ENCODE peak calls at places on chromosomes 5 and 9, in seven cellular contexts. Z is midbrain; I is mucosa of gallbladder; X is heart right ventricle; L is activated CD4-positive, alpha-beta T cell treated with anti-CD3 and anti-CD28 coated beads for 1 hour; H is T-cell; S is COR-L47. V is an unnamed sample.

GRCh38 chr5:149141224-149141956 is at the start of gene ABLIM3:
- DNase-seq in I (peak; percentile 68), Z (peak; percentile 62), X (peak; percentile 64), L (peak; percentile 56), H (peak; percentile 40), S (peak; percentile 20), V (peak; percentile 67)

GRCh38 chr5:4206127-4206526 is 610.5 kb downstream of the IRX1 start:
- DNase-seq in S (no peak), X (no peak), H (no peak), Z (no peak), I (peak; percentile 4), L (no peak), V (no peak)

GRCh38 chr5:27316283-27316675 is 277.9 kb upstream of the CDH9 start:
- DNase-seq in X (no peak), S (no peak), Z (no peak), H (no peak), L (no peak), I (no peak), V (no peak)

GRCh38 chr9:134477927-134478326 is 151.7 kb downstream of the RXRA start:
- DNase-seq in I (no peak), S (no peak), Z (no peak), H (no peak), L (no peak), X (no peak), V (no peak)

GRCh38 chr5:143245929-143246561 is 157.4 kb downstream of the NR3C1 start:
- DNase-seq in I (no peak), L (no peak), Z (no peak), H (no peak), S (no peak), X (no peak), V (no peak)

GRCh38 chr9:35110327-35110758 is 5.3 kb downstream of the ATOSB start:
- DNase-seq in X (no peak), I (no peak), H (no peak), Z (peak; percentile 78), S (no peak), L (no peak), V (no peak)

GRCh38 chr5:32505718-32506117 is 61.2 kb upstream of the ZFR start:
- DNase-seq in X (no peak), H (no peak), L (no peak), I (no peak), S (no peak), Z (no peak), V (no peak)

GRCh38 chr5:37717613-37718431 is 122.0 kb downstream of the GDNF start:
- DNase-seq in H (no peak), X (peak; percentile 9), I (peak; percentile 82), S (peak; percentile 85), L (no peak), Z (no peak), V (peak; percentile 64)

GRCh38 chr5:25688156-25688555 is 1043.4 kb upstream of the CDH10 start:
- DNase-seq in X (no peak), Z (no peak), I (no peak), H (no peak), L (no peak), S (no peak), V (no peak)

GRCh38 chr5:6197427-6197826 is 180.9 kb downstream of the MED10 start:
- DNase-seq in I (no peak), L (no peak), S (no peak), H (no peak), Z (no peak), X (no peak), V (peak; percentile 25)

GRCh38 chr5:147369742-147370374 is 135.0 kb downstream of the STK32A start:
- DNase-seq in X (no peak), H (no peak), L (no peak), S (peak; percentile 18), I (no peak), Z (no peak), V (no peak)

GRCh38 chr5:154653764-154654483 is 101.3 kb upstream of the LARP1 start:
- DNase-seq in S (no peak), Z (no peak), H (no peak), I (no peak), L (no peak), X (no peak), V (no peak)

GRCh38 chr5:146751054-146751453 is 127.5 kb downstream of the PPP2R2B start:
- DNase-seq in I (peak; percentile 24), H (no peak), L (no peak), Z (no peak), X (no peak), S (no peak), V (no peak)

GRCh38 chr5:56356121-56356875 is 123.2 kb upstream of the ANKRD55 start:
- DNase-seq in I (no peak), S (no peak), X (no peak), H (no peak), L (no peak), Z (no peak), V (no peak)

GRCh38 chr5:115179068-115179958 is 9.6 kb upstream of the TRIM36 start:
- DNase-seq in Z (no peak), H (no peak), I (no peak), X (no peak), S (no peak), L (no peak), V (no peak)

GRCh38 chr9:77013186-77013931 is 6.1 kb upstream of the FOXB2 start:
- DNase-seq in L (no peak), S (no peak), H (no peak), Z (no peak), X (no peak), I (no peak), V (no peak)

GRCh38 chr9:36987891-36988290 is 46.2 kb downstream of the PAX5 start:
- DNase-seq in S (no peak), I (no peak), H (no peak), L (no peak), X (no peak), Z (no peak), V (no peak)

GRCh38 chr9:115167175-115167574 is 49.2 kb upstream of the TNC start:
- DNase-seq in S (no peak), X (no peak), I (no peak), L (no peak), H (no peak), Z (no peak), V (no peak)

GRCh38 chr9:127927457-127928231 is 2.9 kb downstream of the PIP5KL1 start:
- DNase-seq in I (peak; percentile 64), S (peak; percentile 64), L (peak; percentile 62), H (peak; percentile 84), X (no peak), Z (no peak), V (no peak)

GRCh38 chr5:74648835-74649286 is 8.3 kb upstream of the ENC1 start:
- DNase-seq in X (no peak), I (no peak), H (no peak), Z (peak; percentile 71), S (peak; percentile 69), L (no peak), V (no peak)

GRCh38 chr5:100799166-100799565 is 103.9 kb downstream of the ST8SIA4 start:
- DNase-seq in I (no peak), H (no peak), X (no peak), L (no peak), Z (peak; percentile 51), S (no peak), V (no peak)

GRCh38 chr9:36846621-36847020 is 187.4 kb downstream of the PAX5 start:
- DNase-seq in L (no peak), S (no peak), I (no peak), H (no peak), X (no peak), Z (no peak), V (no peak)

GRCh38 chr5:136619556-136619955 is 254.2 kb upstream of the TRPC7 start:
- DNase-seq in X (no peak), Z (no peak), H (no peak), L (no peak), I (no peak), S (no peak), V (no peak)